ENCODE peak calls at places on chromosomes 7 and 10, in five cellular contexts. H, A, Z, W and R are unnamed samples.

GRCh38 chr7:1936006-1936310 is 265.9 kb downstream of the ELFN1 start:
- DNase-seq in Z (no peak), A (no peak), W (no peak), H (no peak), R (no peak)

GRCh38 chr7:44891791-44892190 is 6.5 kb upstream of the PURB start:
- DNase-seq in W (no peak), Z (no peak), H (no peak), A (no peak), R (no peak)

GRCh38 chr7:140426130-140426529 is 22.3 kb downstream of the RAB19 start:
- DNase-seq in W (no peak), Z (no peak), A (no peak), H (no peak), R (no peak)

GRCh38 chr7:148334959-148335577 is 255.5 kb upstream of the C7orf33 start:
- DNase-seq in A (no peak), H (no peak), Z (peak; percentile 65), W (no peak), R (no peak)

GRCh38 chr10:70940834-70941568 is 52.6 kb upstream of the PCBD1 start:
- DNase-seq in Z (peak; percentile 10), A (no peak), H (no peak), W (no peak), R (no peak)

GRCh38 chr7:87510430-87510875 is 35.0 kb upstream of the ABCB4 start:
- DNase-seq in A (no peak), Z (no peak), H (no peak), W (no peak), R (no peak)

GRCh38 chr10:114262478-114262877 is 23.4 kb downstream of the VWA2 start:
- DNase-seq in Z (no peak), W (no peak), A (no peak), H (no peak), R (no peak)

GRCh38 chr10:119305860-119306513 is 98.6 kb downstream of the GRK5 start:
- DNase-seq in W (no peak), H (no peak), Z (peak; percentile 95), A (peak; percentile 69), R (peak; percentile 58)

GRCh38 chr10:131580076-131580652 is 268.6 kb upstream of the TCERG1L start:
- DNase-seq in Z (no peak), W (no peak), H (no peak), A (no peak), R (no peak)

GRCh38 chr7:130818056-130818455 is 84.0 kb upstream of the KLF14 start:
- DNase-seq in H (no peak), W (no peak), A (no peak), Z (no peak), R (no peak)

GRCh38 chr7:131338990-131339389 is 11.3 kb downstream of the MKLN1 start:
- DNase-seq in A (no peak), W (no peak), Z (no peak), H (no peak), R (no peak)

GRCh38 chr7:17095001-17095574 is 203.4 kb upstream of the AHR start:
- DNase-seq in W (no peak), H (no peak), A (no peak), Z (peak; percentile 98), R (no peak)

GRCh38 chr7:55050286-55050685 is 31.5 kb downstream of the EGFR start:
- DNase-seq in H (no peak), A (no peak), Z (no peak), W (no peak), R (no peak)

GRCh38 chr7:3063016-3063753 is 19.5 kb upstream of the CARD11 start:
- DNase-seq in Z (no peak), W (no peak), H (no peak), A (peak; percentile 40), R (peak; percentile 48)

GRCh38 chr7:150413640-150414081 is 34.5 kb downstream of the ZNF775 start:
- DNase-seq in W (no peak), H (no peak), A (no peak), Z (no peak), R (no peak)

GRCh38 chr7:52719677-52720076 is 315.8 kb upstream of the POM121L12 start:
- DNase-seq in A (no peak), W (no peak), Z (no peak), H (no peak), R (no peak)

GRCh38 chr10:103852856-103853255 is 2.5 kb downstream of the SH3PXD2A start:
- DNase-seq in H (no peak), Z (no peak), W (no peak), A (no peak), R (no peak)